ENCODE peak calls at places on chromosome 17, in seven cellular contexts. E, H, R, L, F, B and J are unnamed samples.

GRCh38 chr17:77616243-77616731 is 342.2 kb upstream of the TNRC6C start:
- DNase-seq in E (no peak), H (no peak), R (no peak), L (no peak), F (no peak), B (no peak), J (no peak)

GRCh38 chr17:1709971-1710806 is at the start of gene TLCD2:
- DNase-seq in E (peak; percentile 87), H (no peak), R (peak; percentile 36), L (no peak), F (peak; percentile 65), B (no peak), J (peak; percentile 76)

GRCh38 chr17:66524848-66525247 is 222.4 kb downstream of the PRKCA start:
- DNase-seq in E (no peak), H (no peak), R (no peak), L (no peak), F (no peak), B (no peak), J (no peak)

GRCh38 chr17:4420692-4421131 is 13.0 kb upstream of the SPNS3 start:
- DNase-seq in E (peak; percentile 81), H (peak; percentile 73), R (peak; percentile 71), L (peak; percentile 37), F (peak; percentile 69), B (no peak), J (peak; percentile 47)

GRCh38 chr17:3750926-3751325 is 27.2 kb downstream of the HASPIN start:
- DNase-seq in E (no peak), H (no peak), R (no peak), L (no peak), F (no peak), B (no peak), J (no peak)

GRCh38 chr17:73349138-73349537 is 37.3 kb upstream of the CDC42EP4 start:
- DNase-seq in E (no peak), H (no peak), R (no peak), L (no peak), F (no peak), B (no peak), J (no peak)

GRCh38 chr17:68423251-68423650 is 34.0 kb downstream of the WIPI1 start:
- DNase-seq in E (no peak), H (no peak), R (no peak), L (no peak), F (no peak), B (no peak), J (no peak)

GRCh38 chr17:81996757-81997441 is 19.5 kb downstream of the ASPSCR1 start:
- DNase-seq in E (no peak), H (peak; percentile 73), R (no peak), L (no peak), F (no peak), B (no peak), J (no peak)

GRCh38 chr17:80955673-80956306 is 35.9 kb upstream of the CHMP6 start:
- DNase-seq in E (no peak), H (no peak), R (no peak), L (no peak), F (no peak), B (no peak), J (no peak)

GRCh38 chr17:4033751-4034251 is 69.6 kb upstream of the ATP2A3 start:
- DNase-seq in E (no peak), H (peak; percentile 69), R (no peak), L (no peak), F (no peak), B (no peak), J (no peak)

GRCh38 chr17:44602390-44602789 is 45.1 kb downstream of the FZD2 start:
- DNase-seq in E (no peak), H (no peak), R (no peak), L (no peak), F (no peak), B (no peak), J (no peak)

GRCh38 chr17:3916013-3916696 is at the start of gene P2RX1:
- DNase-seq in E (no peak), H (no peak), R (no peak), L (no peak), F (peak; percentile 68), B (no peak), J (no peak)

GRCh38 chr17:77119668-77120301 is 21.0 kb upstream of the SEC14L1 start:
- DNase-seq in E (no peak), H (peak; percentile 85), R (no peak), L (no peak), F (no peak), B (no peak), J (no peak)

GRCh38 chr17:40912506-40913220 is 24.8 kb downstream of the KRT23 start:
- DNase-seq in E (no peak), H (no peak), R (no peak), L (no peak), F (no peak), B (no peak), J (no peak)

GRCh38 chr17:80605326-80606066 is 60.9 kb downstream of the RPTOR start:
- DNase-seq in E (no peak), H (peak; percentile 50), R (no peak), L (peak; percentile 85), F (no peak), B (no peak), J (no peak)

GRCh38 chr17:65514082-65514481 is 47.4 kb downstream of the AXIN2 start:
- DNase-seq in E (no peak), H (no peak), R (no peak), L (no peak), F (no peak), B (no peak), J (no peak)

GRCh38 chr17:79749156-79749815 is 18.5 kb downstream of the ENPP7 start:
- DNase-seq in E (no peak), H (no peak), R (no peak), L (no peak), F (no peak), B (no peak), J (no peak)

GRCh38 chr17:55760643-55761355 is 9.9 kb downstream of the PCTP start:
- DNase-seq in E (no peak), H (no peak), R (no peak), L (no peak), F (no peak), B (no peak), J (no peak)

GRCh38 chr17:6269474-6269873 is 165.4 kb downstream of the AIPL1 start:
- DNase-seq in E (no peak), H (no peak), R (peak; percentile 6), L (no peak), F (peak; percentile 20), B (no peak), J (peak; percentile 53)

GRCh38 chr17:37708008-37708615 is 36.7 kb downstream of the HNF1B start:
- DNase-seq in E (no peak), H (peak; percentile 93), R (no peak), L (no peak), F (no peak), B (no peak), J (no peak)

GRCh38 chr17:31803494-31804213 is 55.4 kb downstream of the COPRS start:
- DNase-seq in E (no peak), H (peak; percentile 98), R (no peak), L (no peak), F (no peak), B (no peak), J (peak; percentile 40)

GRCh38 chr17:43779145-43780125 is 658 bp upstream of the DUSP3 start:
- DNase-seq in E (no peak), H (peak; percentile 58), R (peak; percentile 34), L (no peak), F (no peak), B (no peak), J (no peak)

GRCh38 chr17:19379306-19380075 is 1.2 kb downstream of the MAPK7 start:
- DNase-seq in E (no peak), H (no peak), R (no peak), L (no peak), F (no peak), B (no peak), J (no peak)
- TF ChIP-seq JUND in E (no peak), H (no peak), R (no peak), L (no peak), F (no peak), B (no peak), J (no peak)

GRCh38 chr17:61388561-61389356 is 10.9 kb upstream of the TBX2 start:
- DNase-seq in E (no peak), H (no peak), R (no peak), L (no peak), F (no peak), B (no peak), J (no peak)

GRCh38 chr17:61391595-61392291 is 7.9 kb upstream of the TBX2 start:
- DNase-seq in E (no peak), H (no peak), R (no peak), L (no peak), F (no peak), B (no peak), J (no peak)

GRCh38 chr17:61387511-61388305 is 11.9 kb upstream of the TBX2 start:
- DNase-seq in E (no peak), H (no peak), R (no peak), L (no peak), F (no peak), B (no peak), J (no peak)

GRCh38 chr17:61390479-61390791 is 9.2 kb upstream of the TBX2 start:
- DNase-seq in E (no peak), H (no peak), R (no peak), L (no peak), F (no peak), B (no peak), J (no peak)

GRCh38 chr17:61389670-61390478 is 9.8 kb upstream of the TBX2 start:
- DNase-seq in E (peak; percentile 80), H (no peak), R (no peak), L (no peak), F (peak; percentile 72), B (no peak), J (peak; percentile 74)
- TF ChIP-seq JUND in E (no peak), H (peak; percentile 14), R (no peak), L (no peak), F (no peak), B (no peak), J (no peak)

DNA sequence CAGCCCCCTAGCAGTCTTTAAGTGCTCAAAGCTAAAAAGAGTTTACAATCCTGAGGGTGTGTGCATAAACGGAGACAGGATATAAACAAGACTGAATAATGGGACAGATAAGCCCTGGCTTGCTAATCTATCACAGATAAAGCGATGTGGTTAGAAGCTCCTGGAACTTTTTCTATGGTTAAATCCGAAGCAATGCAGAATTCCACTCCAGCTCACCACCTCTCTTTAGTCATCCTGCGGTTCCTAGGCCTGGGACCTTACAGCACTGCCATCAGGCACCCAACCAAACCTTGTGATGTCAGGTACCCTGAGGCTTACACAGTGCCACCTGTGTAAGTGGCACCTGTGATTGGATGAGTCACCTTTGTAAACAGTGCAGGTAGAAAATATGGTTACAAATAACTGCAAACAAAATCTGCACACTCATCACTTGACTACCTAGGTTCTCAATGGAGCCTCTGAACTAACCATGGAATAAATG is 31.5 kb upstream of the B4GALNT2 start:
- DNase-seq in E (no peak), H (no peak), R (peak; percentile 72), L (no peak), F (no peak), B (no peak), J (peak; percentile 93)
- TF ChIP-seq JUND in E (no peak), H (no peak), R (peak; percentile 94), L (no peak), F (peak; percentile 41), B (no peak), J (peak; percentile 94)

GRCh38 chr17:61400058-61400785 is 579 bp downstream of the TBX2 start:
- DNase-seq in E (peak; percentile 85), H (no peak), R (no peak), L (no peak), F (no peak), B (no peak), J (peak; percentile 93)
- TF ChIP-seq JUND in E (no peak), H (no peak), R (no peak), L (no peak), F (no peak), B (no peak), J (no peak)

GRCh38 chr17:381941-382643 is 29.5 kb upstream of the RPH3AL start:
- DNase-seq in E (no peak), H (no peak), R (no peak), L (no peak), F (no peak), B (no peak), J (no peak)
- TF ChIP-seq JUND in E (no peak), H (no peak), R (no peak), L (no peak), F (no peak), B (no peak), J (no peak)